ENCODE peak calls at places on chromosomes 2 and 18, in four cellular contexts. O, S, B and F are unnamed samples.

GRCh38 chr2:230586328-230586982 is 126.2 kb upstream of the CAB39 start:
- DNase-seq in O (no peak), S (no peak), B (no peak), F (no peak)

GRCh38 chr2:68290825-68291224 is 28.9 kb downstream of the CNRIP1 start:
- DNase-seq in O (no peak), S (no peak), B (no peak), F (no peak)

GRCh38 chr18:76982038-76982437 is 150.5 kb downstream of the MBP start:
- DNase-seq in O (no peak), S (no peak), B (no peak), F (no peak)

GRCh38 chr2:33240178-33240577 is 236.3 kb upstream of the RASGRP3 start:
- DNase-seq in O (no peak), S (peak; percentile 79), B (no peak), F (no peak)

GRCh38 chr2:8452979-8453903 is 228.6 kb upstream of the ID2 start:
- DNase-seq in O (no peak), S (no peak), B (no peak), F (peak; percentile 50)

GRCh38 chr2:55160422-55160821 is 71.7 kb downstream of the CLHC1 start:
- DNase-seq in O (no peak), S (no peak), B (no peak), F (no peak)

GRCh38 chr2:215367647-215368492 is 56.0 kb downstream of the ATIC start:
- DNase-seq in O (no peak), S (peak; percentile 29), B (no peak), F (peak; percentile 50)

GRCh38 chr2:234677758-234678538 is 181.1 kb upstream of the ARL4C start:
- DNase-seq in O (no peak), S (peak; percentile 69), B (no peak), F (peak; percentile 31)

GRCh38 chr2:98907966-98908905 is 27.8 kb downstream of the CRACDL start:
- DNase-seq in O (no peak), S (peak; percentile 40), B (no peak), F (no peak)

GRCh38 chr2:165572155-165572554 is 102.7 kb downstream of the CSRNP3 start:
- DNase-seq in O (no peak), S (no peak), B (no peak), F (no peak)

GRCh38 chr2:143954208-143954607 is 565.7 kb downstream of the ZEB2 start:
- DNase-seq in O (no peak), S (no peak), B (no peak), F (no peak)

GRCh38 chr2:71071681-71072398 is 3.4 kb downstream of the NAGK start:
- DNase-seq in O (no peak), S (peak; percentile 83), B (no peak), F (no peak)

GRCh38 chr2:127081826-127082633 is 24.9 kb downstream of the BIN1 start:
- DNase-seq in O (no peak), S (no peak), B (peak; percentile 49), F (no peak)

GRCh38 chr2:198004173-198004572 is 199.8 kb downstream of the PLCL1 start:
- DNase-seq in O (no peak), S (peak; percentile 1), B (no peak), F (peak; percentile 20)

GRCh38 chr2:24793752-24794477 is 690 bp downstream of the CENPO start:
- DNase-seq in O (no peak), S (peak; percentile 25), B (no peak), F (peak; percentile 18)

GRCh38 chr2:101238930-101239759 is 13.5 kb upstream of the CNOT11 start:
- DNase-seq in O (no peak), S (peak; percentile 26), B (no peak), F (no peak)

GRCh38 chr18:56945171-56945863 is 201.6 kb upstream of the BOD1L2 start:
- DNase-seq in O (no peak), S (no peak), B (no peak), F (no peak)

GRCh38 chr2:168719446-168719845 is 83.0 kb upstream of the NOSTRIN start:
- DNase-seq in O (no peak), S (no peak), B (no peak), F (no peak)

GRCh38 chr2:177616066-177616465 is 223.5 kb downstream of the AGPS start:
- DNase-seq in O (no peak), S (no peak), B (no peak), F (no peak)

GRCh38 chr2:138275292-138275690 is 226.3 kb upstream of the SPOPL start:
- DNase-seq in O (no peak), S (peak; percentile 25), B (no peak), F (no peak)

GRCh38 chr2:148687543-148687942 is 43.0 kb downstream of the EPC2 start:
- DNase-seq in O (no peak), S (no peak), B (no peak), F (no peak)